ENCODE peak calls at places on chromosomes 16 and 17, in five cellular contexts. One of them, this sample, is unnamed.

GRCh38 chr17:61837175-61838051 is 25.9 kb downstream of the BRIP1 start:
- DNase-seq in mammary epithelial cell: peak; percentile 37
- DNase-seq in WERI-Rb-1: peak; percentile 58
- DNase-seq in heart right ventricle: peak; percentile 24
- DNase-seq in lower lobe of right lung: peak; percentile 56
- DNase-seq in this sample: peak; percentile 59

GRCh38 chr17:82019905-82020873 is 2.5 kb downstream of the CENPX start:
- DNase-seq in lower lobe of right lung: peak; percentile 81
- DNase-seq in mammary epithelial cell: no peak
- DNase-seq in heart right ventricle: no peak
- DNase-seq in WERI-Rb-1: peak; percentile 91
- DNase-seq in this sample: peak; percentile 88

GRCh38 chr17:83099570-83100181 is 20.3 kb downstream of the METRNL start:
- DNase-seq in lower lobe of right lung: no peak
- DNase-seq in heart right ventricle: no peak
- DNase-seq in mammary epithelial cell: no peak
- DNase-seq in WERI-Rb-1: no peak
- DNase-seq in this sample: peak; percentile 70

GRCh38 chr17:35432176-35433074 is at the start of gene SLFN12:
- DNase-seq in heart right ventricle: peak; percentile 79
- DNase-seq in lower lobe of right lung: peak; percentile 62
- DNase-seq in mammary epithelial cell: peak; percentile 50
- DNase-seq in WERI-Rb-1: no peak
- DNase-seq in this sample: no peak

GRCh38 chr16:82157836-82158235 is 12.2 kb downstream of the MPHOSPH6 start:
- DNase-seq in lower lobe of right lung: no peak
- DNase-seq in heart right ventricle: no peak
- DNase-seq in WERI-Rb-1: no peak
- DNase-seq in mammary epithelial cell: no peak
- DNase-seq in this sample: no peak

GRCh38 chr17:80422981-80423380 is 8.0 kb downstream of the ENDOV start:
- DNase-seq in mammary epithelial cell: no peak
- DNase-seq in lower lobe of right lung: no peak
- DNase-seq in heart right ventricle: peak; percentile 27
- DNase-seq in WERI-Rb-1: no peak
- DNase-seq in this sample: peak; percentile 30

GRCh38 chr16:28910046-28911031 is 14.7 kb downstream of the RABEP2 start:
- DNase-seq in mammary epithelial cell: peak; percentile 43
- DNase-seq in lower lobe of right lung: no peak
- DNase-seq in heart right ventricle: no peak
- DNase-seq in WERI-Rb-1: peak; percentile 89
- DNase-seq in this sample: no peak

GRCh38 chr16:77402118-77402517 is 32.7 kb downstream of the ADAMTS18 start:
- DNase-seq in WERI-Rb-1: no peak
- DNase-seq in mammary epithelial cell: no peak
- DNase-seq in lower lobe of right lung: no peak
- DNase-seq in heart right ventricle: no peak
- DNase-seq in this sample: no peak

GRCh38 chr17:9912146-9913099 is 7.4 kb upstream of the RCVRN start:
- DNase-seq in lower lobe of right lung: no peak
- DNase-seq in mammary epithelial cell: no peak
- DNase-seq in heart right ventricle: no peak
- DNase-seq in WERI-Rb-1: no peak
- DNase-seq in this sample: no peak

GRCh38 chr17:72580321-72581127 is 459.7 kb downstream of the SOX9 start:
- DNase-seq in lower lobe of right lung: no peak
- DNase-seq in mammary epithelial cell: peak; percentile 90
- DNase-seq in heart right ventricle: no peak
- DNase-seq in WERI-Rb-1: no peak
- DNase-seq in this sample: no peak

GRCh38 chr17:56176101-56176500 is 22.8 kb downstream of the ANKFN1 start:
- DNase-seq in mammary epithelial cell: no peak
- DNase-seq in lower lobe of right lung: no peak
- DNase-seq in heart right ventricle: no peak
- DNase-seq in WERI-Rb-1: no peak
- DNase-seq in this sample: no peak

GRCh38 chr17:12813680-12814079 is 24.4 kb downstream of the ARHGAP44 start:
- DNase-seq in heart right ventricle: no peak
- DNase-seq in WERI-Rb-1: no peak
- DNase-seq in lower lobe of right lung: no peak
- DNase-seq in mammary epithelial cell: no peak
- DNase-seq in this sample: no peak

GRCh38 chr17:74454197-74455024 is 12.0 kb upstream of the CD300A start:
- DNase-seq in lower lobe of right lung: peak; percentile 94
- DNase-seq in mammary epithelial cell: peak; percentile 69
- DNase-seq in heart right ventricle: peak; percentile 94
- DNase-seq in WERI-Rb-1: peak; percentile 97
- DNase-seq in this sample: no peak

GRCh38 chr17:76543482-76544122 is 3.8 kb downstream of the PRCD start:
- DNase-seq in lower lobe of right lung: no peak
- DNase-seq in mammary epithelial cell: no peak
- DNase-seq in heart right ventricle: no peak
- DNase-seq in WERI-Rb-1: peak; percentile 63
- DNase-seq in this sample: peak; percentile 64

GRCh38 chr16:20049831-20050230 is 23.9 kb downstream of the GPR139 start:
- DNase-seq in WERI-Rb-1: no peak
- DNase-seq in mammary epithelial cell: no peak
- DNase-seq in lower lobe of right lung: no peak
- DNase-seq in heart right ventricle: no peak
- DNase-seq in this sample: no peak

GRCh38 chr16:71746442-71747046 is 22.0 kb upstream of the PHLPP2 start:
- DNase-seq in mammary epithelial cell: peak; percentile 29
- DNase-seq in lower lobe of right lung: no peak
- DNase-seq in heart right ventricle: no peak
- DNase-seq in WERI-Rb-1: no peak
- DNase-seq in this sample: peak; percentile 57

GRCh38 chr16:47924950-47925349 is 230.8 kb downstream of the ABCC12 start:
- DNase-seq in WERI-Rb-1: no peak
- DNase-seq in lower lobe of right lung: no peak
- DNase-seq in mammary epithelial cell: no peak
- DNase-seq in heart right ventricle: no peak
- DNase-seq in this sample: no peak

GRCh38 chr17:32265192-32265895 is at the start of gene RHBDL3:
- DNase-seq in lower lobe of right lung: peak; percentile 43
- DNase-seq in mammary epithelial cell: no peak
- DNase-seq in heart right ventricle: no peak
- DNase-seq in WERI-Rb-1: peak; percentile 49
- DNase-seq in this sample: peak; percentile 89

GRCh38 chr17:3796822-3797170 is 4.2 kb downstream of the ITGAE start:
- DNase-seq in lower lobe of right lung: no peak
- DNase-seq in heart right ventricle: no peak
- DNase-seq in mammary epithelial cell: no peak
- DNase-seq in WERI-Rb-1: no peak
- DNase-seq in this sample: no peak

GRCh38 chr17:7315570-7316243 is 547 bp upstream of the GPS2 start:
- DNase-seq in lower lobe of right lung: no peak
- DNase-seq in mammary epithelial cell: peak; percentile 21
- DNase-seq in heart right ventricle: no peak
- DNase-seq in WERI-Rb-1: no peak
- DNase-seq in this sample: no peak

GRCh38 chr17:21263351-21263750 is 10.1 kb upstream of the NATD1 start:
- DNase-seq in mammary epithelial cell: peak; percentile 93
- DNase-seq in lower lobe of right lung: no peak
- DNase-seq in WERI-Rb-1: no peak
- DNase-seq in heart right ventricle: no peak
- DNase-seq in this sample: no peak

GRCh38 chr17:27657620-27658019 is 26.6 kb downstream of the LGALS9 start:
- DNase-seq in WERI-Rb-1: no peak
- DNase-seq in mammary epithelial cell: peak; percentile 7
- DNase-seq in lower lobe of right lung: no peak
- DNase-seq in heart right ventricle: no peak
- DNase-seq in this sample: no peak

GRCh38 chr16:12132850-12133249 is 156.3 kb downstream of the SNX29 start:
- DNase-seq in lower lobe of right lung: no peak
- DNase-seq in WERI-Rb-1: no peak
- DNase-seq in mammary epithelial cell: no peak
- DNase-seq in heart right ventricle: no peak
- DNase-seq in this sample: no peak

GRCh38 chr17:11618861-11619566 is 20.7 kb downstream of the DNAH9 start:
- DNase-seq in heart right ventricle: peak; percentile 47
- DNase-seq in lower lobe of right lung: no peak
- DNase-seq in mammary epithelial cell: peak; percentile 21
- DNase-seq in WERI-Rb-1: no peak
- DNase-seq in this sample: no peak

GRCh38 chr16:4494746-4495490 is 18.7 kb downstream of the HMOX2 start:
- DNase-seq in WERI-Rb-1: no peak
- DNase-seq in heart right ventricle: no peak
- DNase-seq in mammary epithelial cell: peak; percentile 78
- DNase-seq in lower lobe of right lung: no peak
- DNase-seq in this sample: no peak

GRCh38 chr16:8962393-8963009 is 1.2 kb downstream of the USP7 start:
- DNase-seq in heart right ventricle: no peak
- DNase-seq in WERI-Rb-1: no peak
- DNase-seq in mammary epithelial cell: peak; percentile 43
- DNase-seq in lower lobe of right lung: no peak
- DNase-seq in this sample: peak; percentile 53

GRCh38 chr16:86880316-86881117 is 302.2 kb downstream of the FOXL1 start:
- DNase-seq in lower lobe of right lung: no peak
- DNase-seq in mammary epithelial cell: no peak
- DNase-seq in WERI-Rb-1: no peak
- DNase-seq in heart right ventricle: no peak
- DNase-seq in this sample: no peak

GRCh38 chr17:67293251-67294203 is 48.5 kb upstream of the HELZ start:
- DNase-seq in WERI-Rb-1: peak; percentile 54
- DNase-seq in heart right ventricle: peak; percentile 53
- DNase-seq in lower lobe of right lung: peak; percentile 80
- DNase-seq in mammary epithelial cell: no peak
- DNase-seq in this sample: peak; percentile 62

GRCh38 chr17:82219753-82220709 is 7.4 kb upstream of the CCDC57 start:
- DNase-seq in WERI-Rb-1: no peak
- DNase-seq in lower lobe of right lung: no peak
- DNase-seq in heart right ventricle: no peak
- DNase-seq in mammary epithelial cell: no peak
- DNase-seq in this sample: peak; percentile 22

GRCh38 chr17:3990391-3991127 is 26.3 kb upstream of the ATP2A3 start:
- DNase-seq in lower lobe of right lung: peak; percentile 19
- DNase-seq in mammary epithelial cell: peak; percentile 68
- DNase-seq in heart right ventricle: no peak
- DNase-seq in WERI-Rb-1: no peak
- DNase-seq in this sample: peak; percentile 8

GRCh38 chr16:30381351-30382041 is 865 bp downstream of the SEPTIN1 start:
- DNase-seq in mammary epithelial cell: no peak
- DNase-seq in WERI-Rb-1: no peak
- DNase-seq in heart right ventricle: no peak
- DNase-seq in lower lobe of right lung: no peak
- DNase-seq in this sample: no peak

GRCh38 chr16:10950393-10950792 is 6.0 kb downstream of the CLEC16A start:
- DNase-seq in heart right ventricle: no peak
- DNase-seq in lower lobe of right lung: no peak
- DNase-seq in mammary epithelial cell: peak; percentile 72
- DNase-seq in WERI-Rb-1: peak; percentile 90
- DNase-seq in this sample: no peak

GRCh38 chr16:81778861-81779539 is at the start of gene PLCG2:
- DNase-seq in WERI-Rb-1: peak; percentile 48
- DNase-seq in heart right ventricle: peak; percentile 66
- DNase-seq in mammary epithelial cell: peak; percentile 74
- DNase-seq in lower lobe of right lung: peak; percentile 89
- DNase-seq in this sample: peak; percentile 75

GRCh38 chr17:82577300-82577699 is 57.8 kb downstream of the FOXK2 start:
- DNase-seq in heart right ventricle: no peak
- DNase-seq in WERI-Rb-1: no peak
- DNase-seq in mammary epithelial cell: no peak
- DNase-seq in lower lobe of right lung: no peak
- DNase-seq in this sample: no peak

GRCh38 chr17:77437017-77437416 is 296.2 kb downstream of the SEC14L1 start:
- DNase-seq in mammary epithelial cell: no peak
- DNase-seq in heart right ventricle: peak; percentile 74
- DNase-seq in WERI-Rb-1: no peak
- DNase-seq in lower lobe of right lung: no peak
- DNase-seq in this sample: peak; percentile 71

GRCh38 chr17:58337600-58338453 is 9.2 kb upstream of the TSPOAP1 start:
- DNase-seq in lower lobe of right lung: peak; percentile 92
- DNase-seq in heart right ventricle: peak; percentile 71
- DNase-seq in mammary epithelial cell: no peak
- DNase-seq in WERI-Rb-1: peak; percentile 82
- DNase-seq in this sample: no peak

GRCh38 chr17:58337126-58337599 is 8.6 kb upstream of the TSPOAP1 start:
- DNase-seq in lower lobe of right lung: no peak
- DNase-seq in mammary epithelial cell: no peak
- DNase-seq in heart right ventricle: no peak
- DNase-seq in WERI-Rb-1: no peak
- DNase-seq in this sample: peak; percentile 32

GRCh38 chr17:58338907-58339774 is 10.5 kb upstream of the TSPOAP1 start:
- DNase-seq in heart right ventricle: no peak
- DNase-seq in lower lobe of right lung: peak; percentile 81
- DNase-seq in mammary epithelial cell: no peak
- DNase-seq in WERI-Rb-1: peak; percentile 74
- DNase-seq in this sample: peak; percentile 79

GRCh38 chr17:58339775-58340622 is 11.4 kb upstream of the TSPOAP1 start:
- DNase-seq in heart right ventricle: no peak
- DNase-seq in lower lobe of right lung: no peak
- DNase-seq in mammary epithelial cell: no peak
- DNase-seq in WERI-Rb-1: no peak
- DNase-seq in this sample: peak; percentile 4

GRCh38 chr17:58338454-58338841 is 9.9 kb upstream of the TSPOAP1 start:
- DNase-seq in lower lobe of right lung: no peak
- DNase-seq in WERI-Rb-1: no peak
- DNase-seq in heart right ventricle: no peak
- DNase-seq in mammary epithelial cell: no peak
- DNase-seq in this sample: no peak
- H3K27ac ChIP-seq in lower lobe of right lung: peak overlapping the region; percentile 95
- H3K27ac ChIP-seq in WERI-Rb-1: peak overlapping the region; percentile 67
- H3K27ac ChIP-seq in heart right ventricle: peak overlapping the region; percentile 71
- H3K27ac ChIP-seq in mammary epithelial cell: no peak overlapping the region
- H3K27ac ChIP-seq in this sample: no peak overlapping the region

GRCh38 chr16:56610017-56610608 is 1.7 kb downstream of the MT2A start:
- DNase-seq in WERI-Rb-1: no peak
- DNase-seq in heart right ventricle: no peak
- DNase-seq in lower lobe of right lung: peak; percentile 81
- DNase-seq in mammary epithelial cell: peak; percentile 96
- DNase-seq in this sample: no peak
- H3K27ac ChIP-seq in WERI-Rb-1: no peak overlapping the region
- H3K27ac ChIP-seq in heart right ventricle: peak overlapping the region; percentile 84
- H3K27ac ChIP-seq in lower lobe of right lung: peak overlapping the region; percentile 96
- H3K27ac ChIP-seq in mammary epithelial cell: peak overlapping the region; percentile 95
- H3K27ac ChIP-seq in this sample: peak overlapping the region; percentile 77

DNA sequence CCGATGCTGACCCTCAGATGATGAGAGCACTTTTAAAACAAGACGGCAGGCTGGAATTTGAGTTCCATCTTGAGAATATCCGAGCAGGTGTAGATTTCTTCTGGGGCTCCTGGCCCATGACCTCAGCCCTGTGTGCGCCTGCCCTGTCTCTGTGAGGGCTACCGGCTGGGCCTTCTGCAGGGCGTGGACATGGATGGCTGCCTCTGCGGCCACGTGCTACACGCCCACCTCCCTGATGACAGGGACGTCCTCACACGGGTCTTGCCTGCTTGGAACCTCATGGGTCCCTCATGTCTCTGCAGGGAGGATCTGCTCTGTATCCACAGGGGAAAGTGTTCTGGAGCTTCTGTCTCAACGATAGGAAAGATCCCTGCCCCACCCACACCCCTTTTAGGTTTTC is 106.8 kb downstream of the AATF start:
- DNase-seq in heart right ventricle: no peak
- DNase-seq in mammary epithelial cell: no peak
- DNase-seq in WERI-Rb-1: no peak
- DNase-seq in lower lobe of right lung: no peak
- DNase-seq in this sample: no peak
- H3K27ac ChIP-seq in heart right ventricle: no peak overlapping the region
- H3K27ac ChIP-seq in mammary epithelial cell: no peak overlapping the region
- H3K27ac ChIP-seq in WERI-Rb-1: no peak overlapping the region
- H3K27ac ChIP-seq in lower lobe of right lung: no peak overlapping the region
- H3K27ac ChIP-seq in this sample: no peak overlapping the region

GRCh38 chr16:58399718-58400633 is 7.7 kb downstream of the GINS3 start:
- DNase-seq in lower lobe of right lung: no peak
- DNase-seq in mammary epithelial cell: peak; percentile 75
- DNase-seq in heart right ventricle: no peak
- DNase-seq in WERI-Rb-1: no peak
- DNase-seq in this sample: no peak
- H3K27ac ChIP-seq in lower lobe of right lung: no peak overlapping the region
- H3K27ac ChIP-seq in mammary epithelial cell: peak overlapping the region; percentile 35
- H3K27ac ChIP-seq in heart right ventricle: no peak overlapping the region
- H3K27ac ChIP-seq in WERI-Rb-1: no peak overlapping the region
- H3K27ac ChIP-seq in this sample: no peak overlapping the region